ENCODE peak calls at places on chromosomes 6 and 20, in four cellular contexts. K, L, P and J are unnamed samples.
A peak's percentile ranks its signal among the peaks of the same experiment; 100 is the strongest.

GRCh38 chr6:137861550-137862337 is 5.3 kb upstream of the TNFAIP3 start:
- DNase-seq in K (no peak), L (no peak), P (no peak), J (no peak)

GRCh38 chr6:35427851-35428321 is 24.3 kb upstream of the FANCE start:
- DNase-seq in L (no peak), K (no peak), P (no peak), J (no peak)

GRCh38 chr20:1946442-1946761 is 47.5 kb downstream of the PDYN start:
- DNase-seq in P (no peak), K (no peak), L (no peak), J (no peak)

GRCh38 chr20:52434041-52434425 is 242.5 kb upstream of the ZFP64 start:
- DNase-seq in K (no peak), L (no peak), P (no peak), J (no peak)

GRCh38 chr6:32439708-32440214 is at the start of gene HLA-DRA:
- DNase-seq in P (no peak), L (peak; percentile 0), K (no peak), J (no peak)

GRCh38 chr6:6515691-6516607 is 72.6 kb upstream of the LY86 start:
- DNase-seq in K (no peak), P (no peak), L (no peak), J (peak; percentile 22)

GRCh38 chr6:140017470-140017869 is 643.0 kb upstream of the CITED2 start:
- DNase-seq in P (no peak), L (no peak), K (no peak), J (no peak)

GRCh38 chr6:76834399-76834798 is 628.9 kb downstream of the HTR1B start:
- DNase-seq in P (no peak), K (no peak), L (no peak), J (no peak)

GRCh38 chr6:53845290-53846073 is 50.7 kb downstream of the LRRC1 start:
- DNase-seq in L (no peak), P (no peak), K (no peak), J (peak; percentile 81)

GRCh38 chr6:162056745-162057144 is 670.8 kb downstream of the PRKN start:
- DNase-seq in P (no peak), L (peak; percentile 0), K (peak; percentile 25), J (no peak)

GRCh38 chr6:127288705-127289104 is 22.0 kb downstream of the RNF146 start:
- DNase-seq in P (no peak), K (no peak), L (no peak), J (no peak)

GRCh38 chr6:3471711-3472110 is 14.9 kb upstream of the SLC22A23 start:
- DNase-seq in K (no peak), P (no peak), L (peak; percentile 18), J (no peak)

GRCh38 chr6:3751730-3752537 is 421 bp upstream of the PXDC1 start:
- DNase-seq in P (peak; percentile 98), L (peak; percentile 15), K (peak; percentile 87), J (no peak)

GRCh38 chr6:170295519-170296422 is 4.9 kb upstream of the DLL1 start:
- DNase-seq in P (no peak), K (peak; percentile 52), L (no peak), J (peak; percentile 63)

GRCh38 chr20:57408131-57408530 is 16.9 kb downstream of the RBM38 start:
- DNase-seq in P (no peak), L (peak; percentile 42), K (no peak), J (no peak)

GRCh38 chr6:17439243-17439993 is 46.0 kb downstream of the CAP2 start:
- DNase-seq in K (no peak), L (no peak), P (no peak), J (no peak)

GRCh38 chr6:5305968-5306626 is 44.8 kb downstream of the FARS2 start:
- DNase-seq in K (no peak), P (no peak), L (no peak), J (no peak)

GRCh38 chr20:58880994-58881752 is 28.7 kb downstream of the GNAS start:
- DNase-seq in P (no peak), L (no peak), K (no peak), J (no peak)

GRCh38 chr6:111423960-111424846 is 58.8 kb downstream of the REV3L start:
- DNase-seq in K (peak; percentile 75), P (no peak), L (peak; percentile 0), J (peak; percentile 59)

GRCh38 chr6:12331951-12332749 is 42.0 kb downstream of the EDN1 start:
- DNase-seq in K (peak; percentile 86), P (no peak), L (no peak), J (no peak)

GRCh38 chr6:167056370-167056769 is 57.2 kb downstream of the CEP43 start:
- DNase-seq in L (no peak), K (no peak), P (no peak), J (no peak)

GRCh38 chr6:86193821-86194220 is 551.1 kb upstream of the SYNCRIP start:
- DNase-seq in K (no peak), P (no peak), L (peak; percentile 7), J (no peak)

GRCh38 chr6:32970413-32971244 is 2.2 kb downstream of the BRD2 start:
- DNase-seq in K (peak; percentile 87), L (peak; percentile 93), P (peak; percentile 97), J (peak; percentile 87)

GRCh38 chr6:89347825-89348224 is 4.7 kb downstream of the UBE2J1 start:
- DNase-seq in P (peak; percentile 64), L (no peak), K (peak; percentile 42), J (no peak)

GRCh38 chr6:16146028-16146427 is 17.1 kb downstream of the MYLIP start:
- DNase-seq in P (no peak), K (no peak), L (no peak), J (no peak)

GRCh38 chr20:53865905-53866786 is 204.2 kb downstream of the BCAS1 start:
- DNase-seq in K (peak; percentile 72), P (no peak), L (peak; percentile 51), J (peak; percentile 36)

GRCh38 chr6:135605278-135605790 is 107.8 kb upstream of the AHI1 start:
- DNase-seq in P (no peak), L (no peak), K (no peak), J (no peak)

GRCh38 chr6:144394209-144394608 is 109.1 kb downstream of the UTRN start:
- DNase-seq in K (no peak), L (no peak), P (no peak), J (no peak)

GRCh38 chr20:24450646-24451376 is 18.6 kb upstream of the SYNDIG1 start:
- DNase-seq in L (no peak), P (no peak), K (no peak), J (no peak)

GRCh38 chr6:131976545-131977061 is 25.4 kb upstream of the CCN2 start:
- DNase-seq in P (no peak), K (no peak), L (no peak), J (no peak)

GRCh38 chr6:12523726-12524125 is 192.8 kb upstream of the PHACTR1 start:
- DNase-seq in L (no peak), K (no peak), P (no peak), J (no peak)

GRCh38 chr20:62371588-62372041 is 4.5 kb upstream of the LAMA5 start:
- DNase-seq in P (no peak), L (no peak), K (no peak), J (no peak)

GRCh38 chr6:112044856-112045255 is 9.0 kb upstream of the CCN6 start:
- DNase-seq in P (no peak), K (no peak), L (no peak), J (no peak)

GRCh38 chr6:55047433-55048044 is 126.8 kb upstream of the HCRTR2 start:
- DNase-seq in P (no peak), L (no peak), K (no peak), J (no peak)

GRCh38 chr6:36131517-36132220 is 1.4 kb downstream of the MAPK13 start:
- DNase-seq in L (peak; percentile 96), P (no peak), K (peak; percentile 87), J (no peak)

GRCh38 chr6:444653-445275 is 53.2 kb downstream of the IRF4 start:
- DNase-seq in L (no peak), K (no peak), P (peak; percentile 35), J (peak; percentile 61)

GRCh38 chr20:33696448-33696847 is 10.3 kb upstream of the E2F1 start:
- DNase-seq in L (no peak), K (no peak), P (no peak), J (no peak)

GRCh38 chr20:23180451-23180921 is 94.4 kb upstream of the CD93 start:
- DNase-seq in L (no peak), P (no peak), K (no peak), J (peak; percentile 53)

GRCh38 chr6:125944434-125944816 is 12.1 kb upstream of the HINT3 start:
- DNase-seq in P (peak; percentile 74), K (peak; percentile 87), L (no peak), J (no peak)